ENCODE peak calls at places on chromosome 5, in six cellular contexts. Z is PC-9, J is progenitor cell of endocrine pancreas, R is retinal pigment epithelial cell, H is GM12865, P is OCI-LY7. Y is an unnamed sample.

GRCh38 chr5:127558273-127558672 is 40.8 kb downstream of the PRRC1 start:
- DNase-seq in Z (no peak), J (no peak), R (no peak), H (no peak), P (no peak), Y (no peak)

GRCh38 chr5:77379558-77380061 is 112.5 kb downstream of the WDR41 start:
- DNase-seq in Z (no peak), J (no peak), R (no peak), H (peak; percentile 82), P (peak; percentile 8), Y (no peak)

GRCh38 chr5:18270635-18271338 is 636.5 kb downstream of the TAF11L14 start:
- DNase-seq in Z (no peak), J (no peak), R (peak; percentile 13), H (no peak), P (no peak), Y (no peak)

GRCh38 chr5:134561871-134562296 is 36.4 kb downstream of the JADE2 start:
- DNase-seq in Z (no peak), J (no peak), R (no peak), H (peak; percentile 31), P (peak; percentile 47), Y (no peak)

GRCh38 chr5:10073705-10074104 is 176.0 kb downstream of the ATPSCKMT start:
- DNase-seq in Z (no peak), J (no peak), R (no peak), H (no peak), P (no peak), Y (no peak)

GRCh38 chr5:94157704-94158608 is 416.6 kb upstream of the POU5F2 start:
- DNase-seq in Z (no peak), J (no peak), R (no peak), H (no peak), P (no peak), Y (no peak)

GRCh38 chr5:156330141-156330870 is 3.3 kb downstream of the SGCD start:
- DNase-seq in Z (no peak), J (no peak), R (no peak), H (no peak), P (no peak), Y (no peak)

GRCh38 chr5:6453937-6454560 is 5.4 kb downstream of the UBE2QL1 start:
- DNase-seq in Z (no peak), J (no peak), R (no peak), H (no peak), P (no peak), Y (no peak)

GRCh38 chr5:155082401-155082800 is 68.8 kb downstream of the KIF4B start:
- DNase-seq in Z (no peak), J (no peak), R (peak; percentile 40), H (no peak), P (no peak), Y (no peak)

GRCh38 chr5:38642194-38642987 is 85.9 kb upstream of the LIFR start:
- DNase-seq in Z (no peak), J (no peak), R (no peak), H (no peak), P (no peak), Y (no peak)

GRCh38 chr5:118243613-118244012 is 744.7 kb downstream of the DTWD2 start:
- DNase-seq in Z (no peak), J (no peak), R (no peak), H (no peak), P (no peak), Y (no peak)

GRCh38 chr5:34494111-34494755 is 161.9 kb upstream of the RAI14 start:
- DNase-seq in Z (no peak), J (no peak), R (no peak), H (peak; percentile 73), P (no peak), Y (no peak)

GRCh38 chr5:172868436-172868923 is 34.4 kb downstream of the ERGIC1 start:
- DNase-seq in Z (peak; percentile 77), J (no peak), R (no peak), H (no peak), P (no peak), Y (no peak)

GRCh38 chr5:87121315-87122170 is 146.1 kb upstream of the RASA1 start:
- DNase-seq in Z (peak; percentile 83), J (no peak), R (peak; percentile 72), H (peak; percentile 86), P (peak; percentile 20), Y (no peak)

GRCh38 chr5:42547146-42547545 is 123.9 kb downstream of the GHR start:
- DNase-seq in Z (no peak), J (no peak), R (no peak), H (no peak), P (no peak), Y (no peak)

GRCh38 chr5:176663566-176663965 is 16.3 kb downstream of the TSPAN17 start:
- DNase-seq in Z (no peak), J (no peak), R (no peak), H (no peak), P (no peak), Y (no peak)

GRCh38 chr5:36414869-36415282 is 113.2 kb upstream of the RANBP3L start:
- DNase-seq in Z (peak; percentile 85), J (no peak), R (peak; percentile 22), H (peak; percentile 28), P (peak; percentile 45), Y (no peak)

GRCh38 chr5:163041254-163041653 is 396.1 kb upstream of the CCNG1 start:
- DNase-seq in Z (no peak), J (no peak), R (no peak), H (no peak), P (no peak), Y (no peak)

GRCh38 chr5:165094782-165095181 is 1589.4 kb downstream of the MAT2B start:
- DNase-seq in Z (no peak), J (no peak), R (no peak), H (no peak), P (no peak), Y (no peak)
- TF ChIP-seq CTCF in Z (no peak), J (no peak), R (no peak), H (no peak), P (no peak), Y (no peak)

GRCh38 chr5:13831236-13831810 is 113.2 kb downstream of the DNAH5 start:
- DNase-seq in Z (no peak), J (no peak), R (no peak), H (no peak), P (no peak), Y (no peak)
- TF ChIP-seq CTCF in Z (peak; percentile 47), J (peak; percentile 32), R (peak; percentile 23), H (no peak), P (peak; percentile 42), Y (no peak)

GRCh38 chr5:141039517-141039916 is 11.7 kb upstream of the PCDHB1 start:
- DNase-seq in Z (no peak), J (no peak), R (no peak), H (no peak), P (no peak), Y (no peak)

GRCh38 chr5:141040763-141041426 is 10.3 kb upstream of the PCDHB1 start:
- DNase-seq in Z (peak; percentile 72), J (peak; percentile 99), R (peak; percentile 63), H (peak; percentile 60), P (peak; percentile 87), Y (peak; percentile 98)

GRCh38 chr5:141041427-141041785 is 9.8 kb upstream of the PCDHB1 start:
- DNase-seq in Z (no peak), J (no peak), R (no peak), H (no peak), P (no peak), Y (no peak)

GRCh38 chr5:141039061-141039460 is 12.1 kb upstream of the PCDHB1 start:
- DNase-seq in Z (no peak), J (no peak), R (no peak), H (no peak), P (no peak), Y (no peak)

GRCh38 chr5:141040093-141040762 is 10.9 kb upstream of the PCDHB1 start:
- DNase-seq in Z (no peak), J (peak; percentile 41), R (peak; percentile 21), H (no peak), P (no peak), Y (peak; percentile 76)
- TF ChIP-seq CTCF in Z (peak; percentile 48), J (peak; percentile 82), R (peak; percentile 63), H (no peak), P (no peak), Y (peak; percentile 94)

GRCh38 chr5:145980718-145981117 is 44.3 kb downstream of the SH3RF2 start:
- DNase-seq in Z (no peak), J (no peak), R (no peak), H (no peak), P (no peak), Y (no peak)
- TF ChIP-seq CTCF in Z (peak; percentile 26), J (no peak), R (peak; percentile 30), H (no peak), P (no peak), Y (peak; percentile 49)

DNA sequence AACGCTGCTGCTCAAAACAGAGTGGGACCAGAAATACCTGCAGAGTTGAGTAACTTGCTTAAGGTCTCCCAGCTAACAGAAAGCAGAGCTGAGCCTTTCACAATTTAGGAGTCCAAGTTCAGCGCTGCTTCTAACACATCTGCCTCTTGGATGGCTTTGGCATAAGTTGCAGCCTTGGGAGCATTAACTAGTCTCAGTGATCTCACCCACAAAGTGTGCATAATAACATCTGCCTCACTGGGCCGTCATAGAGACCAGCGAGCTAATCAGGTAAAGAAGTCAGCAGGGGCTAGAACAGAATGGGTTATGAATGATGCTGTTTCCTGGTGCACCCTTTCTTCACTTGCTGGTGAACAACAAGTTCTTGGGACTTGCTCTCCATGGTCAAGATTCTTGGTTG is 36.5 kb downstream of the WWC1 start:
- DNase-seq in Z (no peak), J (no peak), R (no peak), H (no peak), P (no peak), Y (no peak)
- TF ChIP-seq CTCF in Z (no peak), J (no peak), R (no peak), H (no peak), P (no peak), Y (no peak)

Y was measured in type B pancreatic cell.